ENCODE peak calls at places on chromosomes 5 and 9, in eight cellular contexts. J, E, G, X, F, O, A and Y are unnamed samples.

GRCh38 chr9:125912261-125912660 is 165.1 kb downstream of the PBX3 start:
- DNase-seq in J (no peak), E (no peak), G (peak; percentile 16), X (no peak), F (no peak), O (no peak), A (no peak), Y (no peak)

GRCh38 chr5:169164481-169164925 is 136.4 kb downstream of the SLIT3 start:
- DNase-seq in J (peak; percentile 84), E (no peak), G (no peak), X (no peak), F (no peak), O (no peak), A (peak; percentile 93), Y (no peak)

GRCh38 chr5:177309351-177310191 is 2.1 kb downstream of the MXD3 start:
- DNase-seq in J (peak; percentile 81), E (peak; percentile 49), G (peak; percentile 20), X (peak; percentile 82), F (peak; percentile 55), O (no peak), A (peak; percentile 81), Y (no peak)

GRCh38 chr5:1041225-1042186 is 32.9 kb downstream of the NKD2 start:
- DNase-seq in J (no peak), E (no peak), G (no peak), X (peak; percentile 5), F (no peak), O (no peak), A (no peak), Y (no peak)

GRCh38 chr5:38780950-38781349 is 64.9 kb upstream of the OSMR start:
- DNase-seq in J (peak; percentile 89), E (no peak), G (no peak), X (no peak), F (no peak), O (no peak), A (no peak), Y (peak; percentile 60)

GRCh38 chr5:141345327-141345726 is 1.7 kb downstream of the PCDHGA3 start:
- DNase-seq in J (no peak), E (no peak), G (no peak), X (no peak), F (no peak), O (no peak), A (no peak), Y (no peak)

GRCh38 chr5:98308960-98309359 is 464.5 kb upstream of the RGMB start:
- DNase-seq in J (peak; percentile 49), E (no peak), G (no peak), X (no peak), F (no peak), O (no peak), A (no peak), Y (no peak)

GRCh38 chr9:2676466-2676865 is 40.8 kb upstream of the KCNV2 start:
- DNase-seq in J (no peak), E (no peak), G (no peak), X (no peak), F (no peak), O (no peak), A (no peak), Y (no peak)

GRCh38 chr9:28600226-28600625 is 1026.9 kb upstream of the C9orf72 start:
- DNase-seq in J (no peak), E (no peak), G (no peak), X (no peak), F (no peak), O (no peak), A (no peak), Y (no peak)

GRCh38 chr5:147046226-147046625 is 167.7 kb upstream of the PPP2R2B start:
- DNase-seq in J (no peak), E (no peak), G (no peak), X (no peak), F (no peak), O (no peak), A (no peak), Y (peak; percentile 24)

GRCh38 chr5:34415559-34416198 is 240.4 kb upstream of the RAI14 start:
- DNase-seq in J (peak; percentile 61), E (no peak), G (no peak), X (no peak), F (no peak), O (no peak), A (no peak), Y (no peak)

GRCh38 chr9:3960661-3961144 is 339.2 kb downstream of the GLIS3 start:
- DNase-seq in J (peak; percentile 89), E (no peak), G (no peak), X (no peak), F (no peak), O (no peak), A (peak; percentile 61), Y (no peak)

GRCh38 chr5:10567181-10567591 is 3.3 kb downstream of the ANKRD33B start:
- DNase-seq in J (no peak), E (no peak), G (no peak), X (no peak), F (no peak), O (no peak), A (no peak), Y (no peak)

GRCh38 chr5:78420548-78420947 is 60.1 kb downstream of the SCAMP1 start:
- DNase-seq in J (no peak), E (no peak), G (no peak), X (no peak), F (no peak), O (no peak), A (no peak), Y (no peak)

GRCh38 chr5:10018670-10019069 is 231.0 kb downstream of the ATPSCKMT start:
- DNase-seq in J (peak; percentile 66), E (no peak), G (no peak), X (no peak), F (no peak), O (no peak), A (no peak), Y (no peak)

GRCh38 chr5:19098434-19098833 is 889.6 kb downstream of the CDH18 start:
- DNase-seq in J (no peak), E (no peak), G (no peak), X (no peak), F (no peak), O (no peak), A (no peak), Y (no peak)